ENCODE peak calls at places on chromosomes 16 and 17, in ten cellular contexts. S, L, V, J, C, E, H, W, T and K are unnamed samples.

GRCh38 chr17:77651983-77652382 is 306.5 kb upstream of the TNRC6C start:
- DNase-seq in E (no peak), W (no peak), T (no peak), V (no peak), H (no peak), C (no peak), L (no peak), J (no peak), S (no peak), K (no peak)

GRCh38 chr17:42118545-42118944 is 2.6 kb downstream of the KAT2A start:
- DNase-seq in S (no peak), T (no peak), H (no peak), E (no peak), J (peak; percentile 56), L (no peak), C (no peak), W (no peak), V (no peak), K (no peak)

GRCh38 chr17:74790206-74791066 is 14.3 kb upstream of the NAT9 start:
- DNase-seq in H (no peak), T (no peak), C (no peak), J (no peak), V (no peak), W (no peak), S (no peak), E (no peak), L (no peak), K (no peak)

GRCh38 chr16:12262454-12263180 is 286.1 kb downstream of the SNX29 start:
- DNase-seq in W (no peak), J (no peak), E (no peak), S (no peak), V (no peak), L (no peak), C (no peak), T (no peak), H (no peak), K (no peak)

GRCh38 chr17:36544320-36545092 is at the start of gene GGNBP2:
- DNase-seq in T (peak; percentile 91), V (peak; percentile 59), C (peak; percentile 92), S (peak; percentile 85), J (peak; percentile 97), H (peak; percentile 98), E (peak; percentile 95), W (peak; percentile 88), L (peak; percentile 93), K (peak; percentile 94)

GRCh38 chr16:86443508-86444130 is 66.7 kb upstream of the FOXF1 start:
- DNase-seq in W (no peak), L (peak; percentile 38), C (no peak), J (no peak), E (no peak), V (no peak), S (no peak), H (no peak), T (no peak), K (no peak)

GRCh38 chr17:48472485-48473281 is 42.7 kb upstream of the SKAP1 start:
- DNase-seq in T (no peak), S (no peak), H (peak; percentile 84), C (no peak), J (no peak), E (peak; percentile 93), V (no peak), W (no peak), L (peak; percentile 56), K (no peak)

GRCh38 chr17:29593546-29594440 is 861 bp downstream of the ANKRD13B start:
- DNase-seq in C (peak; percentile 26), S (no peak), T (no peak), W (no peak), J (no peak), V (no peak), H (no peak), E (no peak), L (peak; percentile 57), K (no peak)

GRCh38 chr16:58456193-58456592 is 43.8 kb upstream of the NDRG4 start:
- DNase-seq in H (no peak), T (peak; percentile 91), C (no peak), S (no peak), W (no peak), V (no peak), J (no peak), E (peak; percentile 22), L (no peak), K (no peak)

DNA sequence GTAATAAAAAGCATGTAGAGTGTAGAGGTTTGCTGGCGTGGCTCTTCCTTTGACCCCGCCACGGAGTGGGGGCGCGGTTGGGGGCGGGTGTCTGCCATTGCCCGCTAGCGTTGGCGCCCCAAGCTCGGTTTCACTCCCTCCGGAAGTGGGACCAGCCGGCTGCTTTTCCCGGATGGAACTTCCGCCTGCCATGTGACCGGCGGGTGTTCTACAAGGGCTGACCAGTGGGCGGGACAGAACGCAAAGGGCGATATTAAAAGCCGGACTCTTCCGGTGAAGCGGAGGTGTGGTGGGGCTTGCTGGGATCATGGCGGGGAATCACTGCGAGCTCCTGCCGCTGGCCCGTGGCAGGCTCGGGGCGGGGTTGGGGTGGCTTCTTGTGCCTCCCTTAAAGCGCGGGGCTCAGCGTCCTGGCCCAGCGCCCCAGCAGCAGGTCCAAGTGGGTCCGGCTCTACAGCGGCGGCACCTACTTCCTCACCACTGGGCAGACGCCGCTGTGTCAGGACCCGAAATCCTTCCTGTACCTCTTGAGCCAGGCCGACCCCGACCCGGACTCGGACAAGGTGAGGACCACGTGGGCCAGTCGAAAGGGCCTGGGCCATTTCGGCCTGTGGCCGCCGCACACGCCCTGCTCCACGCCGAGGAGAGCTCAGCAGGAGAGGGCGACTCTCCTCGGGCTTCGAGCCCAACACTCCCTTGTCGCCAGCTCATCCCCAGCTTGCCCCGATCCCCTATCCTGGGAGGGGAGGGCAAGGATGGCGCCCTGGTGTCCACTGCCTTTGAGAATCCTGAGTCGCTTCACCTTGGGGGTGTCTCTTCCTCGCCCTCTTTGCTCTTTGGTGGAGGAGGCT is 65.6 kb downstream of the PDPK1 start:
- DNase-seq in T (peak; percentile 97), L (peak; percentile 94), H (peak; percentile 98), V (peak; percentile 85), J (peak; percentile 99), C (peak; percentile 95), E (peak; percentile 96), W (peak; percentile 75), S (peak; percentile 96), K (peak; percentile 97)
- TF ChIP-seq CTCF in T (no peak), L (no peak), H (no peak), V (no peak), J (no peak), C (peak; percentile 37), E (no peak), W (no peak), S (no peak), K (no peak)

DNA sequence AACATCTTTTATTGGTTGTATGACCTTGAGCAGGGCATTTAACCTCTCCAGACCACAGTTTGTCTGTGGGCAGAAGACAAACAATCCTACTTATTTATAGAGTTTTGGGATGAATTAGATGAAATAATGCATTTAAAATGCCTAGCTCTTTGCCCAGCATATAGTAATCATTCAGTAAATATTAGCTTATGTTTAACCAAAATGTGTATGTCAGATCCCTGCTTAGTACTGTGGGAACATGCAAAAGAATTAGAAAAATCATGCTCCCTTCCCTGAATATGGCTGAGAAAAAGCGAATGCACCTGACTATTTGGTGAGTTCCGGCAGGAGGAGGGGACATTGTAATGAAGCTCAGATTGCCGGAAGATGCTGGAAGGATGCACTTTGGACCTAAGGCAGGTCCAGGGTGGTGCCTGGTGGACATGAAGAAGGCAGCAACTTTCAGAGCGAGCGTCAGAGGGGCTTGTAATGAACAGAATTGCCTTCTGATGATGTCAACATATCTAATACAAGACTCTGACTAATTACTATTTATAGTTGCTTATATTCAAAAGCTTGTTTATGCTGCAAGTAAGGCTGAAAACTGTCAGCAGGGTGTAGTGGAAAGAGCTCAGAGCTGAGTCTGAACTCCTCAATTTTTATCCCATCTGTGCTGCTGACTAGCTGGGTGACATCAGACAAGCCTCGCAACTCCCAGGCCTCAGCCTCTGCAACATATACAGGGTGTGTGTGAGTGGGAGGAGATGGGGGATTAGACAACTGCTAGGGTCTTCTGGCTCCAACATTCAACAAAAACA is 221.2 kb downstream of the PRKCA start:
- DNase-seq in S (no peak), H (no peak), V (no peak), C (no peak), L (no peak), T (no peak), J (no peak), E (peak; percentile 69), W (no peak), K (no peak)
- TF ChIP-seq CTCF in S (no peak), H (no peak), V (no peak), C (no peak), L (no peak), T (no peak), J (no peak), E (no peak), W (no peak), K (no peak)

DNA sequence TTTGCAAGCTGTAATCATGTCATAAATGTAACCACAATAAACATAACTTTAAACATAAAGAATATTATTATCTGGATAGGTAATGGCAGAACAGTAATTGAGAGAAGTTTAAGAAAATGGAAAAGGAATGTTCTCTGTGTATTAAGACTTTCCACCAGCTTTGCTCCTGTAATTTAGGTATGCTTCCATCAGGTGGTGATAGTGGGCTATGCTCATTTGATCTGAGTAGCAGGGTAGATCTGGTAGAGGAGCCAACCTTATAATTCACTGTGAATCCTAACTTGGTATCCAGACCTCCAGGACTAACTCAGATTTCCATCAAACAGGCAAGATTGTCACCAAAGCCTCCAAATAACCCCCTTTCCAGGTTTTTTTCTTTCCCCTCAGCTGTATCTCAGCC is 137.9 kb upstream of the ZKSCAN2 start:
- DNase-seq in J (no peak), C (no peak), S (no peak), V (no peak), H (no peak), L (no peak), T (no peak), E (no peak), W (no peak), K (no peak)
- TF ChIP-seq CTCF in J (no peak), C (no peak), S (no peak), V (no peak), H (no peak), L (peak; percentile 17), T (no peak), E (no peak), W (no peak), K (peak; percentile 35)

GRCh38 chr16:71628810-71629209 is 2.8 kb downstream of the MARVELD3 start:
- DNase-seq in S (no peak), H (no peak), V (no peak), W (no peak), T (no peak), E (peak; percentile 35), J (no peak), L (no peak), C (no peak), K (no peak)

GRCh38 chr16:71625113-71625850 is 702 bp upstream of the MARVELD3 start:
- DNase-seq in T (no peak), J (no peak), V (no peak), W (no peak), L (no peak), H (no peak), E (no peak), S (no peak), C (no peak), K (no peak)

GRCh38 chr16:71626858-71627213 is 852 bp downstream of the MARVELD3 start:
- DNase-seq in W (peak; percentile 19), S (no peak), J (no peak), L (no peak), C (no peak), E (no peak), V (no peak), T (no peak), H (peak; percentile 74), K (no peak)

GRCh38 chr16:71627631-71628236 is 1.8 kb downstream of the MARVELD3 start:
- DNase-seq in L (no peak), T (no peak), W (no peak), V (no peak), S (no peak), H (no peak), C (no peak), J (peak; percentile 38), E (no peak), K (no peak)

GRCh38 chr16:71626018-71626857 is at the start of gene MARVELD3:
- DNase-seq in L (peak; percentile 50), T (peak; percentile 43), H (peak; percentile 93), V (no peak), E (no peak), S (no peak), J (peak; percentile 69), W (peak; percentile 21), C (no peak), K (peak; percentile 90)
- TF ChIP-seq CTCF in L (no peak), T (no peak), H (no peak), V (no peak), E (no peak), S (no peak), J (no peak), W (no peak), C (no peak), K (no peak)